ENCODE peak calls at places on chromosomes 16 and 17, in six cellular contexts. H is A549, T is endothelial cell of umbilical vein, J is stomach, Z is esophagus muscularis mucosa, W is testis. Y is an unnamed sample.

GRCh38 chr16:67499159-67499558 is 15.8 kb upstream of the AGRP start:
- DNase-seq in W (peak), T (no peak), J (no peak), Z (no peak), H (no peak), Y (no peak)

GRCh38 chr16:89343501-89344291 is 126.2 kb downstream of the ZNF778 start:
- DNase-seq in W (no peak), Z (no peak), J (no peak), T (no peak), H (no peak), Y (peak)

GRCh38 chr16:54933281-54934150 is 2.9 kb downstream of the IRX5 start:
- DNase-seq in J (no peak), H (no peak), T (no peak), Z (no peak), W (no peak), Y (no peak)

GRCh38 chr16:88941933-88942909 is 34.8 kb downstream of the CBFA2T3 start:
- DNase-seq in T (no peak), H (peak), Z (no peak), W (peak), J (peak), Y (no peak)

GRCh38 chr17:49180303-49180702 is 30.1 kb downstream of the GNGT2 start:
- DNase-seq in T (peak), H (peak), W (peak), Z (no peak), J (peak), Y (peak)

GRCh38 chr17:64447526-64447925 is 1.4 kb upstream of the MILR1 start:
- DNase-seq in H (no peak), W (no peak), J (no peak), Z (no peak), T (no peak), Y (no peak)

GRCh38 chr17:19461139-19461538 is 50.1 kb downstream of the RNF112 start:
- DNase-seq in T (no peak), Z (no peak), H (no peak), W (no peak), J (no peak), Y (no peak)

GRCh38 chr17:79223953-79224352 is 149.3 kb downstream of the ENGASE start:
- DNase-seq in T (no peak), H (no peak), Z (no peak), W (no peak), J (no peak), Y (no peak)

DNA sequence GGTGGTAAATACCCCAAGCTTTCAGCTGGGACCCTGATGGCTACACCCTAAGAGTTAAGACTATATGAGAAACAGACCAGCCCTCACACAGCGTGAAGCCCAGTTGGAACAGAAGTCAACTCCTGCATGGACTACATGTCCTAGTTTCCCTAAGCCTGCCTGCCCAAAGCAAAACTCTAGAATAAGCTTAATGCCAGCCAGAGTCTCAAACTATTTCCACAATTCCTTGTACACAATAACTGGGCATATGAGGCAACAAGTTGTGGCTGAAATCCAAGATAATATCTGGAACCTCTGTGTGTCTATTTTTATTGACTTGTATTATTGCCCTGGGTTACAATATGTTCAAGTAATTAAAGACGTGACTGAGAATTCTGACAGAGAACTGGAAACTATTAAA is 19.4 kb downstream of the MYH10 start:
- DNase-seq in W (no peak), Z (no peak), J (no peak), H (no peak), T (peak), Y (no peak)
- TF ChIP-seq POLR2A in W (no peak), Z (no peak), J (no peak), H (no peak), T (no peak), Y (no peak)

GRCh38 chr17:29760771-29761682 is 138.3 kb upstream of the CORO6 start:
- DNase-seq in W (peak), H (peak), Z (peak), J (peak), T (peak), Y (peak)
- TF ChIP-seq POLR2A in W (peak), H (peak), Z (peak), J (no peak), T (peak), Y (peak)

DNA sequence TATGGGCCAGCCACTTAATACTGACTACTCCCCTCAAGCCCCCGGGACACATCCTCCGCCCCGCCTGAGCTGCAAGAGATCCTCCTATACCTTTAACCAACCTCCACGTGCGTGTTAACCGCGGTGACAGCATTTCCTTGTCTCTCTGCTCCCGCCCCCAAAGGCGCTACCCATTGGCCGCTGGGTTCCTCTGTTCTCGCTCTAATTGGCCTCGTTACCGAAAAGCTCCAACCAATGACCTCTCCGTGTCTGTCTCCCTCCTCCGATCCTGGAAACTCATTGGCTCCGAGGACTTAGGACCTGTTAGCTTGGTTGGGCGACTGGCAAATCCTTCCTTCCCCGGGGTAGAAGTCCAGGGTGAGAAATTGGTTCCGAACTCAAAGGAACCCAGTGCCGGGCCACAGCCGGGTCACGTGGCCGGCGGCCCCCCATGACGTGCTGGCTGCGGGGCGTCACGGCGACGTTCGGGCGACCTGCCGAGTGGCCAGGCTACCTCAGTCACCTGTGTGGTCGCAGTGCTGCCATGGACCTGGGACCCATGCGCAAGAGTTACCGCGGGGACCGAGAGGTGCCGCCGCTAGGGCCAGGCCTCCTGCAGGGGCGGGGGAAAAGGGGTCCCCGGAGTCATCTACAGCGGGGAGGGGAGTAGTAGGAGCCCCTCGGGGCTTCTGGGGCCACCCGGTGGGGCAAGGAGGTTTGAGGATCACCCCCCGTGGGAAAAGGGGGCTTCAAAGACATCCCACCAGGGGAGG is at the start of gene PNPO:
- DNase-seq in T (peak), W (peak), H (peak), J (peak), Z (peak), Y (peak)
- TF ChIP-seq POLR2A in T (no peak), W (no peak), H (peak), J (no peak), Z (no peak), Y (peak)

GRCh38 chr16:85668676-85669424 is 19.9 kb downstream of the GINS2 start:
- DNase-seq in W (no peak), H (no peak), T (no peak), J (no peak), Z (no peak), Y (no peak)
- TF ChIP-seq POLR2A in W (no peak), H (no peak), T (no peak), J (no peak), Z (no peak), Y (no peak)

Y was measured in H54.